ENCODE peak calls at places on chromosomes 3 and 15, in five cellular contexts. A, D, B, N and P are unnamed samples.

GRCh38 chr3:114121996-114122709 is 56.7 kb downstream of the DRD3 start:
- DNase-seq in A (no peak), D (no peak), B (no peak), N (no peak), P (no peak)

GRCh38 chr3:124078978-124079911 is 87.3 kb upstream of the ROPN1 start:
- DNase-seq in A (peak; percentile 43), D (no peak), B (no peak), N (peak; percentile 19), P (peak; percentile 37)

GRCh38 chr3:14128724-14129123 is 3.9 kb downstream of the TMEM43 start:
- DNase-seq in A (no peak), D (no peak), B (no peak), N (no peak), P (no peak)

GRCh38 chr3:196528639-196529233 is 13.6 kb upstream of the SMCO1 start:
- DNase-seq in A (peak; percentile 88), D (peak; percentile 76), B (peak; percentile 59), N (peak; percentile 79), P (peak; percentile 60)

GRCh38 chr15:90035095-90035834 is 34.1 kb downstream of the ZNF710 start:
- DNase-seq in A (no peak), D (peak; percentile 45), B (peak; percentile 62), N (peak; percentile 59), P (peak; percentile 65)

GRCh38 chr3:172213765-172214358 is 174.5 kb downstream of the FNDC3B start:
- DNase-seq in A (no peak), D (no peak), B (no peak), N (no peak), P (no peak)

GRCh38 chr3:9870978-9871377 is 9.1 kb downstream of the CIDEC start:
- DNase-seq in A (no peak), D (no peak), B (no peak), N (no peak), P (no peak)

GRCh38 chr15:67135494-67135893 is 70.1 kb downstream of the SMAD3 start:
- DNase-seq in A (no peak), D (no peak), B (no peak), N (no peak), P (no peak)

GRCh38 chr15:62503451-62503850 is 338.4 kb upstream of the C2CD4B start:
- DNase-seq in A (no peak), D (no peak), B (no peak), N (no peak), P (no peak)

GRCh38 chr3:68151359-68151758 is 496.9 kb upstream of the SUCLG2 start:
- DNase-seq in A (no peak), D (no peak), B (no peak), N (no peak), P (no peak)

GRCh38 chr15:93048759-93049161 is 40.3 kb downstream of the RGMA start:
- DNase-seq in A (no peak), D (no peak), B (no peak), N (no peak), P (peak; percentile 63)

GRCh38 chr3:9600597-9600996 is 47.0 kb upstream of the LHFPL4 start:
- DNase-seq in A (no peak), D (peak; percentile 50), B (peak; percentile 47), N (no peak), P (peak; percentile 14)

GRCh38 chr15:101324513-101325177 is 29.6 kb upstream of the SNRPA1 start:
- DNase-seq in A (no peak), D (no peak), B (peak; percentile 24), N (no peak), P (no peak)

GRCh38 chr3:31051226-31051625 is 156.8 kb upstream of the GADL1 start:
- DNase-seq in A (no peak), D (no peak), B (no peak), N (no peak), P (no peak)

GRCh38 chr3:125644036-125645025 is 49.0 kb upstream of the OSBPL11 start:
- DNase-seq in A (no peak), D (peak; percentile 22), B (no peak), N (no peak), P (no peak)

GRCh38 chr3:139646505-139646904 is 31.3 kb downstream of the NMNAT3 start:
- DNase-seq in A (no peak), D (no peak), B (no peak), N (no peak), P (no peak)

GRCh38 chr3:54358969-54359648 is 236.8 kb downstream of the CACNA2D3 start:
- DNase-seq in A (no peak), D (peak; percentile 75), B (no peak), N (no peak), P (no peak)

GRCh38 chr3:111238896-111239295 is 167.3 kb downstream of the NECTIN3 start:
- DNase-seq in A (peak; percentile 89), D (no peak), B (no peak), N (no peak), P (no peak)
- TF ChIP-seq CTCF in A (no peak), D (no peak), B (no peak), N (no peak), P (no peak)

GRCh38 chr15:73983773-73984172 is 8.3 kb downstream of the STOML1 start:
- DNase-seq in A (no peak), D (no peak), B (no peak), N (no peak), P (no peak)
- H3K27ac ChIP-seq in A (no peak overlapping the region), D (peak overlapping the region; percentile 100), B (peak overlapping the region; percentile 63), N (peak overlapping the region; percentile 46), P (peak overlapping the region; percentile 99)

GRCh38 chr3:185737020-185737419 is 87.8 kb downstream of the IGF2BP2 start:
- DNase-seq in A (no peak), D (no peak), B (no peak), N (no peak), P (peak; percentile 56)

GRCh38 chr3:185734725-185735096 is 90.1 kb downstream of the IGF2BP2 start:
- DNase-seq in A (no peak), D (no peak), B (no peak), N (no peak), P (no peak)

GRCh38 chr3:185730550-185730949 is 94.3 kb downstream of the IGF2BP2 start:
- DNase-seq in A (no peak), D (no peak), B (no peak), N (no peak), P (no peak)

GRCh38 chr3:185732782-185733181 is 92.1 kb downstream of the IGF2BP2 start:
- DNase-seq in A (no peak), D (no peak), B (no peak), N (no peak), P (peak; percentile 85)

DNA sequence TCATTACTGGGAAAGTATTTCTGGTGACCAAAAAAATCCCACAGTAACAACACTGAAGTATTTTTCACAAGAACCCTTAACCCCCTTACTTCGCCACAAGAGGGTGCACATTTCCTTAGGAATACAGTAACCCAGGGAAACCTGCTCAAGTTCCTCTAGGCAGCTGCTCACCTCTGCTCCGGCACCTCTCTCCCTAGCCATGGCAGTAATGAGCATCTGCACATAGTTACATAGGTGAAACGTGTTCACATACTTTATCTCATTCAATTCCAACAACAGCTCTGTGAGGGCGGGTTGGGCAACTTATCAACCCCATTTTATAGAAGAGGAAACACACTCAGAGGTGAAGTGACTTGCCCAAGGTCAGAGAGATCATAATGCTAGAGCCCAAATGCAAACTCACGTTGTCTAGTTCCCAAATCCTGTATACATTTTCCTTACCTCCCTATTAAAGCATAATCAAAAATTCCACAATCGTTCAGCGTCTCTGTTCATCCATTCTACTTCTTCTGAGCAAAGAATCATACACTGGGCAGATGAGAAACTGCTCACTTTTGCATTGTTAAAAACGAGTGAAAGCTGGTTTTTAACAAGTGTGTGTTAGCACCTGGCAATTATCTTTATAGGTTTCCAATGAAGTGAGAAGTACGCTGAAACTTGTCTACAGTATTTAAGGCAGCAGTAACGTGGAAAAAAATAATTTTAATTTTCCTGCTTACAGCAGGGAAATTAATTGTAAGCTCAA is 90.7 kb downstream of the IGF2BP2 start:
- DNase-seq in A (peak; percentile 50), D (no peak), B (no peak), N (peak; percentile 71), P (peak; percentile 89)
- TF ChIP-seq CTCF in A (peak; percentile 52), D (peak; percentile 60), B (peak; percentile 21), N (peak; percentile 67), P (peak; percentile 67)

GRCh38 chr3:72487078-72487765 is 361.0 kb downstream of the SHQ1 start:
- DNase-seq in A (no peak), D (peak; percentile 46), B (no peak), N (peak; percentile 40), P (peak; percentile 57)
- H3K27ac ChIP-seq in A (no peak overlapping the region), D (no peak overlapping the region), B (no peak overlapping the region), N (peak overlapping the region; percentile 83), P (peak overlapping the region; percentile 69)